ENCODE peak calls at places on chromosome 6, in five cellular contexts. P, S, Z, O and E are unnamed samples.

GRCh38 chr6:151263967-151264366 is 24.2 kb downstream of the AKAP12 start:
- DNase-seq in P (no peak), S (no peak), Z (no peak), O (no peak), E (no peak)

GRCh38 chr6:6843777-6844176 is 255.3 kb downstream of the LY86 start:
- DNase-seq in P (no peak), S (no peak), Z (no peak), O (no peak), E (no peak)

GRCh38 chr6:1604347-1604990 is 5.2 kb upstream of the FOXC1 start:
- DNase-seq in P (no peak), S (no peak), Z (no peak), O (peak; percentile 33), E (no peak)

GRCh38 chr6:41037107-41037900 is 1.7 kb downstream of the UNC5CL start:
- DNase-seq in P (no peak), S (no peak), Z (no peak), O (no peak), E (peak; percentile 56)

GRCh38 chr6:105363100-105363754 is 39.7 kb downstream of the PREP start:
- DNase-seq in P (no peak), S (no peak), Z (no peak), O (peak; percentile 52), E (no peak)

GRCh38 chr6:89161326-89162046 is 15.6 kb downstream of the PM20D2 start:
- DNase-seq in P (no peak), S (no peak), Z (no peak), O (peak; percentile 56), E (no peak)

GRCh38 chr6:32885698-32886286 is 31.8 kb downstream of the PSMB9 start:
- DNase-seq in P (peak; percentile 37), S (no peak), Z (no peak), O (peak; percentile 80), E (peak; percentile 48)

GRCh38 chr6:124054034-124054433 is 250.4 kb downstream of the NKAIN2 start:
- DNase-seq in P (no peak), S (no peak), Z (no peak), O (no peak), E (no peak)

GRCh38 chr6:16712250-16712930 is 48.9 kb downstream of the ATXN1 start:
- DNase-seq in P (no peak), S (no peak), Z (no peak), O (no peak), E (no peak)

GRCh38 chr6:36840471-36841461 is 1.5 kb upstream of the CPNE5 start:
- DNase-seq in P (no peak), S (no peak), Z (no peak), O (no peak), E (no peak)

GRCh38 chr6:149212202-149212601 is 105.3 kb upstream of the TAB2 start:
- DNase-seq in P (no peak), S (no peak), Z (no peak), O (peak; percentile 46), E (no peak)

GRCh38 chr6:112620832-112621569 is 273.9 kb downstream of the RFPL4B start:
- DNase-seq in P (no peak), S (no peak), Z (no peak), O (peak; percentile 68), E (no peak)

GRCh38 chr6:49284134-49284533 is 178.9 kb downstream of the MMUT start:
- DNase-seq in P (no peak), S (no peak), Z (no peak), O (no peak), E (no peak)

GRCh38 chr6:149059557-149059956 is 258.0 kb upstream of the TAB2 start:
- DNase-seq in P (no peak), S (no peak), Z (no peak), O (no peak), E (no peak)

GRCh38 chr6:157440162-157440561 is 59.2 kb downstream of the ZDHHC14 start:
- DNase-seq in P (no peak), S (no peak), Z (no peak), O (no peak), E (no peak)

GRCh38 chr6:15137086-15137485 is 108.8 kb upstream of the JARID2 start:
- DNase-seq in P (no peak), S (no peak), Z (no peak), O (no peak), E (no peak)

GRCh38 chr6:25652007-25652515 is at the start of gene SCGN:
- DNase-seq in P (peak; percentile 23), S (peak; percentile 3), Z (no peak), O (peak; percentile 61), E (peak; percentile 20)

GRCh38 chr6:17897681-17898080 is 89.8 kb downstream of the KIF13A start:
- DNase-seq in P (no peak), S (no peak), Z (no peak), O (no peak), E (no peak)

GRCh38 chr6:113805836-113806500 is 51.2 kb upstream of the MARCKS start:
- DNase-seq in P (no peak), S (no peak), Z (no peak), O (no peak), E (no peak)

GRCh38 chr6:17305219-17306001 is 24.2 kb downstream of the RBM24 start:
- DNase-seq in P (no peak), S (no peak), Z (no peak), O (peak; percentile 66), E (no peak)

GRCh38 chr6:47134476-47135189 is 92.5 kb upstream of the ADGRF1 start:
- DNase-seq in P (peak; percentile 89), S (no peak), Z (peak; percentile 46), O (peak; percentile 97), E (peak; percentile 94)

GRCh38 chr6:159858259-159858658 is 32.5 kb upstream of the MAS1 start:
- DNase-seq in P (no peak), S (no peak), Z (no peak), O (no peak), E (no peak)

GRCh38 chr6:138814179-138814834 is 18.4 kb downstream of the ECT2L start:
- DNase-seq in P (no peak), S (no peak), Z (no peak), O (no peak), E (no peak)

GRCh38 chr6:36760685-36761435 is 63.2 kb downstream of the RAB44 start:
- DNase-seq in P (no peak), S (no peak), Z (no peak), O (no peak), E (no peak)

GRCh38 chr6:42405025-42405424 is 46.7 kb downstream of the TRERF1 start:
- DNase-seq in P (no peak), S (no peak), Z (peak; percentile 23), O (peak; percentile 63), E (no peak)

GRCh38 chr6:7232351-7232750 is 80.6 kb downstream of the SSR1 start:
- DNase-seq in P (no peak), S (no peak), Z (no peak), O (no peak), E (no peak)

GRCh38 chr6:39204646-39205244 is 24.5 kb downstream of the KCNK5 start:
- DNase-seq in P (no peak), S (no peak), Z (no peak), O (no peak), E (no peak)

GRCh38 chr6:109023348-109023925 is 71.2 kb downstream of the SESN1 start:
- DNase-seq in P (no peak), S (no peak), Z (no peak), O (no peak), E (no peak)

GRCh38 chr6:109024368-109024767 is 70.3 kb downstream of the SESN1 start:
- DNase-seq in P (no peak), S (no peak), Z (no peak), O (no peak), E (no peak)

GRCh38 chr6:109021870-109022269 is 72.8 kb downstream of the SESN1 start:
- DNase-seq in P (no peak), S (no peak), Z (no peak), O (no peak), E (no peak)

GRCh38 chr6:109025639-109026038 is 69.0 kb downstream of the SESN1 start:
- DNase-seq in P (no peak), S (no peak), Z (no peak), O (no peak), E (no peak)

GRCh38 chr6:109024784-109025183 is 69.9 kb downstream of the SESN1 start:
- DNase-seq in P (no peak), S (peak; percentile 17), Z (no peak), O (no peak), E (no peak)
- TF ChIP-seq CTCF in P (no peak), S (peak; percentile 25), Z (no peak), O (peak; percentile 13), E (peak; percentile 6)

DNA sequence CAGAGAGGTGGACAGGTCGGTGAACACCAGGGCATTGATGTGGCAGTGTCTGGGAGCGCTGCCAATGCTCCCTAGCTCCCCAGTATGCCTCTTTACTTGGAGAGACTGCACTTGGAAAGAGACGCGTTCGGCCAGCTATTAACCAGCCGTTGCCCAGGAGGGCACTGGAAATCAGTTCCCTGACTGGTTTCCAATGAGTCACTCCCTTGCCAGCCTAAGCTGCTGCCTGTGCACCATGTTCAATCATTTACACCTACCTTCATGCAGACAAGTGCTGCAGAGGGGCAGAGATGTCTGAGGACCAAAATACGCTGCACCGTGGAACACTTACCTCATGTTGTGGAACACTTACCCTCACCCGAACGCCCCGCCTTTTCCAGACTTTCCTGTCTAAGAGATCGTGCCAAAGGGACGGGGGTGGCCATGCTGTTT is 151.6 kb downstream of the SOBP start:
- DNase-seq in P (peak; percentile 29), S (no peak), Z (no peak), O (no peak), E (peak; percentile 74)
- H3K4me3 ChIP-seq in P (no peak overlapping the region), S (no peak overlapping the region), Z (no peak overlapping the region), O (no peak overlapping the region), E (no peak overlapping the region)

DNA sequence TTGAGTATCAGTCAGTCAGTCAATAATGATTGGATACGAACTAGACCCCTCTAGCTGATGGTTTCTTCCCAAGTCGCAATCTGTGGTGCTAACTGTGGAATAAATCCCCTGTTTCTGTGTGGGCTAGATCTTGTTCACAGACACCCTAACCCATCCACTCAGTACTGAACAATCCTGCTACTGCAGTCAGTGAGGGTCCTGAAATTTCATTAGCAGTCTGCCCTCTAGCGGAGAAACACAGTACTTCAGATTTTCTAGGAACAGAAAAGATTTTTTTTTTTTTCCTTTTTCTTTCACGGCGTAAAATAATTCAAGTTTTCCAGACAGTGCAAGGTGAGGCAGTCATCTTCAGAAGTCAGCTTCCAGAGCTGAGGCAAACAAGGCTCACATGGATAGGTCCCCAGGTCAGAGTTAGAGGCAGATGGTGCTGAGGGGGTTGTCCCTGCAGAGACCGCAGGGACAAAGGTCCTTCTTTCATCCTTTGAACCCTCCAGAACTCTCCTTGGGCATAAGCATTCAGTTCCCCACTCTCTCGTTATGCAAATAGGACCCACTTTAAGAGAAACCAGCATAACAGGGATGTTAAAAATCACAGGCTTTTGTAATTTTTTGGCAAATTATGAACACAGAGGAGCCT is 119.6 kb downstream of the SCML4 start:
- DNase-seq in P (no peak), S (no peak), Z (no peak), O (peak; percentile 57), E (no peak)
- TF ChIP-seq CTCF in P (peak; percentile 64), S (peak; percentile 81), Z (peak; percentile 55), O (peak; percentile 78), E (peak; percentile 85)

DNA sequence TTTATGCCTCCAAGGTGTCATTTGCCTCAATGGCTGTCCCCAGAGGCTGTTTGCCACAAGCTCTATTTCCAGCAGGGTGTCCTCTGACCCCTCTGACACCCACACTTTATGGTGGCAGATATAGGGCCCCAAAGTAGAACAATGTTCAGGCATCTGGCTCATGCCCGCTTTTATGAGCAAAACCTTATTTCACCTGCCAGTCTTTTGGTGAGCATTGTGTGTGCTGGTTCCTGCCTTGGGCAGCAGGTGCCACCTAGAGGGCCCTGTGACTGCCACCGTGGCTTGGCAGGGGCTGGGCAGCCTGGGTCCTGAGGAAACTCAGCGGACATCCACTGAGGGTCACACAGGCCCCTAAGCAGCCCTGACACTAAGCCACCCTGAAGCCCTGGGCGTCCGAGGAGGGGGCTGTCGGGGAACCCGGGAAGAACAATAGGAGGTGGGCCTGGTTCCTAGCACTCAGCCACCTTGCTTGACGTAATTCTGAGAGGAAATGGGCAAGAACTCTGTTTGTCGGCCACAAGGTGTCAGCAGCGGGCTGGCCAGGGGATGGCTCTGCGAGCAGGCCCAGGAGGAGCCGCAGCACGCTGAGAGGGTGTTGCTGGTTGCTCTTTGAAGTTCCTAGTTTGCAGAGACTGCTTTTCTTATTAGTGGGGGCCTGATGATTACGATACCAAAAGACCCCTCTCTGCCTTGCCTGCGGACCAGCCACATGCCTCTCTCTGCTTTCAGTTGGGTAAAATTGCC is 148.9 kb downstream of the SCML4 start:
- DNase-seq in P (peak; percentile 48), S (peak; percentile 74), Z (no peak), O (peak; percentile 83), E (no peak)
- H3K4me3 ChIP-seq in P (peak overlapping the region; percentile 28), S (peak overlapping the region; percentile 39), Z (no peak overlapping the region), O (no peak overlapping the region), E (peak overlapping the region; percentile 46)